ENCODE peak calls at places on chromosomes 6 and 20, in seven cellular contexts. One of them, this sample, is unnamed. For H3K27me3, the result is how much of the 10 kb centered on the place peaks cover.

GRCh38 chr20:7285918-7286556 is 518.6 kb downstream of the BMP2 start:
- DNase-seq in CD8-positive, alpha-beta T cell: no peak
- DNase-seq in heart left ventricle: peak
- DNase-seq in H9: peak
- DNase-seq in endodermal cell: peak
- DNase-seq in left ventricle myocardium inferior: peak
- DNase-seq in thoracic aorta: peak
- DNase-seq in this sample: no peak

GRCh38 chr6:41626917-41627316 is 11.4 kb upstream of the MDFI start:
- DNase-seq in CD8-positive, alpha-beta T cell: no peak
- DNase-seq in heart left ventricle: no peak
- DNase-seq in H9: no peak
- DNase-seq in endodermal cell: no peak
- DNase-seq in left ventricle myocardium inferior: no peak
- DNase-seq in thoracic aorta: no peak
- DNase-seq in this sample: no peak

GRCh38 chr6:46290916-46291633 is 120.3 kb upstream of the ENPP5 start:
- DNase-seq in CD8-positive, alpha-beta T cell: no peak
- DNase-seq in heart left ventricle: no peak
- DNase-seq in H9: peak
- DNase-seq in endodermal cell: no peak
- DNase-seq in left ventricle myocardium inferior: no peak
- DNase-seq in thoracic aorta: no peak
- DNase-seq in this sample: no peak

GRCh38 chr6:39669943-39670342 is 55.3 kb downstream of the KIF6 start:
- DNase-seq in CD8-positive, alpha-beta T cell: no peak
- DNase-seq in heart left ventricle: no peak
- DNase-seq in H9: no peak
- DNase-seq in endodermal cell: no peak
- DNase-seq in left ventricle myocardium inferior: no peak
- DNase-seq in thoracic aorta: no peak
- DNase-seq in this sample: no peak

GRCh38 chr6:42805297-42805861 is 23.5 kb downstream of the BICRAL start:
- DNase-seq in CD8-positive, alpha-beta T cell: no peak
- DNase-seq in heart left ventricle: no peak
- DNase-seq in H9: no peak
- DNase-seq in endodermal cell: no peak
- DNase-seq in left ventricle myocardium inferior: no peak
- DNase-seq in thoracic aorta: no peak
- DNase-seq in this sample: no peak

GRCh38 chr6:8441452-8441851 is 6.1 kb upstream of the SLC35B3 start:
- DNase-seq in CD8-positive, alpha-beta T cell: no peak
- DNase-seq in heart left ventricle: no peak
- DNase-seq in H9: no peak
- DNase-seq in endodermal cell: no peak
- DNase-seq in left ventricle myocardium inferior: no peak
- DNase-seq in thoracic aorta: no peak
- DNase-seq in this sample: no peak

GRCh38 chr20:23370274-23370673 is 8.3 kb downstream of the GZF1 start:
- DNase-seq in CD8-positive, alpha-beta T cell: no peak
- DNase-seq in heart left ventricle: no peak
- DNase-seq in H9: no peak
- DNase-seq in endodermal cell: no peak
- DNase-seq in left ventricle myocardium inferior: no peak
- DNase-seq in thoracic aorta: no peak
- DNase-seq in this sample: no peak

GRCh38 chr6:170091639-170092579 is 199.0 kb downstream of the DLL1 start:
- DNase-seq in CD8-positive, alpha-beta T cell: no peak
- DNase-seq in heart left ventricle: no peak
- DNase-seq in H9: no peak
- DNase-seq in endodermal cell: no peak
- DNase-seq in left ventricle myocardium inferior: no peak
- DNase-seq in thoracic aorta: no peak
- DNase-seq in this sample: no peak

GRCh38 chr20:56504373-56505005 is 20.1 kb upstream of the FAM209A start:
- DNase-seq in CD8-positive, alpha-beta T cell: peak
- DNase-seq in heart left ventricle: no peak
- DNase-seq in H9: peak
- DNase-seq in endodermal cell: peak
- DNase-seq in left ventricle myocardium inferior: no peak
- DNase-seq in thoracic aorta: no peak
- DNase-seq in this sample: peak

GRCh38 chr6:26183581-26184408 is 96.6 kb downstream of the HFE start:
- DNase-seq in CD8-positive, alpha-beta T cell: peak
- DNase-seq in heart left ventricle: peak
- DNase-seq in H9: peak
- DNase-seq in endodermal cell: peak
- DNase-seq in left ventricle myocardium inferior: peak
- DNase-seq in thoracic aorta: no peak
- DNase-seq in this sample: peak

GRCh38 chr6:144248470-144249301 is 36.4 kb upstream of the UTRN start:
- DNase-seq in CD8-positive, alpha-beta T cell: no peak
- DNase-seq in heart left ventricle: no peak
- DNase-seq in H9: no peak
- DNase-seq in endodermal cell: no peak
- DNase-seq in left ventricle myocardium inferior: no peak
- DNase-seq in thoracic aorta: no peak
- DNase-seq in this sample: no peak

GRCh38 chr20:49584418-49585382 is 16.8 kb upstream of the PTGIS start:
- DNase-seq in CD8-positive, alpha-beta T cell: no peak
- DNase-seq in heart left ventricle: no peak
- DNase-seq in H9: no peak
- DNase-seq in endodermal cell: no peak
- DNase-seq in left ventricle myocardium inferior: no peak
- DNase-seq in thoracic aorta: no peak
- DNase-seq in this sample: no peak

GRCh38 chr6:116572162-116572561 is 858 bp downstream of the RWDD1 start:
- DNase-seq in CD8-positive, alpha-beta T cell: no peak
- DNase-seq in heart left ventricle: peak
- DNase-seq in H9: no peak
- DNase-seq in endodermal cell: no peak
- DNase-seq in left ventricle myocardium inferior: peak
- DNase-seq in thoracic aorta: no peak
- DNase-seq in this sample: no peak

DNA sequence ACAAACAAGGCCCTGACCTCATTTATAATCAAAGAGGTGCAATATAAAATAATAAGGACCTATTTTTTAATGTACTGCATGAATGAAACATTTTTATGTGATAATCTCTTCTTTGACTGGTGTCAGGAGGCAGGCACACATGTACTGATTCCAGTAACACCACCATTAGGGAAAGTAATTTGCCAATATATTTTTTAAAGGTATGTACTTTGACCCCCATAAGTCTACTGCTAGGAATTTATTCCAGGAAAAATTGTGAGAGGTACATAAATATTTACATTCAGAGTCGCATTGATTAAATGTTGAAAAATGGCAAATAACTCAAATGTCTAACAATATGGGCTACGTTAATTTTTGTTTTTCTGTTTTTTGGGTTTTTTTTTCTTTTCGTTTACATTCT is 325.4 kb upstream of the PRDM1 start:
- DNase-seq in CD8-positive, alpha-beta T cell: no peak
- DNase-seq in heart left ventricle: no peak
- DNase-seq in H9: no peak
- DNase-seq in endodermal cell: no peak
- DNase-seq in left ventricle myocardium inferior: no peak
- DNase-seq in thoracic aorta: no peak
- DNase-seq in this sample: no peak
- TF ChIP-seq CTCF in CD8-positive, alpha-beta T cell: no peak
- TF ChIP-seq CTCF in heart left ventricle: no peak
- TF ChIP-seq CTCF in H9: no peak
- TF ChIP-seq CTCF in endodermal cell: no peak
- TF ChIP-seq CTCF in left ventricle myocardium inferior: no peak
- TF ChIP-seq CTCF in thoracic aorta: no peak
- TF ChIP-seq CTCF in this sample: no peak

DNA sequence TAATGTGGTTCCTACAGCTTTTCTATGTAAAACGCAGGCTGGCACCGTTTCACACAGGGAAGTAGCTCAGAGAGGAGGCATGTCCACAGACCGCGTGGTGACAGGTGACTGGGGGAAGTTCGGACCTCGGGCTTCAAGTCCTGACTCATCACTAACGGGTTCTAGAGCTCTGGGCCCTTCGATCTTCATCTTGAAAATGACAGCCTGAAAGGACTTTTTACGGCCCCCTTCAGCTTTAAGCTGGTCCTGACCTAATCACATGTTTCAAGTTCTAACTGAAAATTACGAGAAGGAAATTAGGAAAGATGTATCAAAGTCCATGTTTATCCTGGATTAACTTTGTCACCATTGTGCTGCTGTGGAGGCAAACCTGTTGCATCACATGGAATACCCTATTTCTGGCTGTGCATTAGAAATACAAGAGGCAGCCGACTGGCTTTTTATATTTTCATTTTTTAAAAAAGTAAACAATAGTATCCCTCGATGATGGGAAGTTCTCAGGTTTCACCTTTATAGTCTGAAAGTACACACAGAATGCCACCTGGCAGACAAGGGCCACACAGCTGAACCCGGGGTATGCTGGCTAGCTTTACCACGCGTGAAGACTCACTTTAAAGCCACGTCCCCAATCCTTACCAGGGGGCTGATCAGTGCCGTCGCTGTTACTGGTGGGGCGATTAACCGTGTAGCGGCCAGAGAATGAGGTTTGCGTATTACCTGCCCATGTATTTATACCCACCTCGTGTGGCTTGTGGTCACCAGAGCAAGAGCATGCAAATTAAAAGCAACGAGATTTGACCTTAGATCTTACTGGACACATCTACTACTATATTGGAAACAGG is 1.9 kb downstream of the MAN1A1 start:
- DNase-seq in CD8-positive, alpha-beta T cell: peak
- DNase-seq in heart left ventricle: peak
- DNase-seq in H9: no peak
- DNase-seq in endodermal cell: no peak
- DNase-seq in left ventricle myocardium inferior: peak
- DNase-seq in thoracic aorta: no peak
- DNase-seq in this sample: no peak
- H3K27ac ChIP-seq in CD8-positive, alpha-beta T cell: peak
- H3K27ac ChIP-seq in heart left ventricle: peak
- H3K27ac ChIP-seq in H9: no peak
- H3K27ac ChIP-seq in endodermal cell: no peak
- H3K27ac ChIP-seq in left ventricle myocardium inferior: peak
- H3K27ac ChIP-seq in thoracic aorta: peak
- H3K27ac ChIP-seq in this sample: no peak

GRCh38 chr20:57543754-57544153 is 17.2 kb upstream of the PCK1 start:
- DNase-seq in CD8-positive, alpha-beta T cell: no peak
- DNase-seq in heart left ventricle: no peak
- DNase-seq in H9: no peak
- DNase-seq in endodermal cell: no peak
- DNase-seq in left ventricle myocardium inferior: no peak
- DNase-seq in thoracic aorta: no peak
- DNase-seq in this sample: no peak

GRCh38 chr20:57547250-57547649 is 13.7 kb upstream of the PCK1 start:
- DNase-seq in CD8-positive, alpha-beta T cell: no peak
- DNase-seq in heart left ventricle: no peak
- DNase-seq in H9: no peak
- DNase-seq in endodermal cell: no peak
- DNase-seq in left ventricle myocardium inferior: no peak
- DNase-seq in thoracic aorta: no peak
- DNase-seq in this sample: no peak

GRCh38 chr20:57548177-57549058 is 12.5 kb upstream of the PCK1 start:
- DNase-seq in CD8-positive, alpha-beta T cell: no peak
- DNase-seq in heart left ventricle: no peak
- DNase-seq in H9: no peak
- DNase-seq in endodermal cell: no peak
- DNase-seq in left ventricle myocardium inferior: no peak
- DNase-seq in thoracic aorta: no peak
- DNase-seq in this sample: no peak

GRCh38 chr20:57544838-57545564 is 15.9 kb upstream of the PCK1 start:
- DNase-seq in CD8-positive, alpha-beta T cell: no peak
- DNase-seq in heart left ventricle: no peak
- DNase-seq in H9: no peak
- DNase-seq in endodermal cell: no peak
- DNase-seq in left ventricle myocardium inferior: no peak
- DNase-seq in thoracic aorta: no peak
- DNase-seq in this sample: no peak

DNA sequence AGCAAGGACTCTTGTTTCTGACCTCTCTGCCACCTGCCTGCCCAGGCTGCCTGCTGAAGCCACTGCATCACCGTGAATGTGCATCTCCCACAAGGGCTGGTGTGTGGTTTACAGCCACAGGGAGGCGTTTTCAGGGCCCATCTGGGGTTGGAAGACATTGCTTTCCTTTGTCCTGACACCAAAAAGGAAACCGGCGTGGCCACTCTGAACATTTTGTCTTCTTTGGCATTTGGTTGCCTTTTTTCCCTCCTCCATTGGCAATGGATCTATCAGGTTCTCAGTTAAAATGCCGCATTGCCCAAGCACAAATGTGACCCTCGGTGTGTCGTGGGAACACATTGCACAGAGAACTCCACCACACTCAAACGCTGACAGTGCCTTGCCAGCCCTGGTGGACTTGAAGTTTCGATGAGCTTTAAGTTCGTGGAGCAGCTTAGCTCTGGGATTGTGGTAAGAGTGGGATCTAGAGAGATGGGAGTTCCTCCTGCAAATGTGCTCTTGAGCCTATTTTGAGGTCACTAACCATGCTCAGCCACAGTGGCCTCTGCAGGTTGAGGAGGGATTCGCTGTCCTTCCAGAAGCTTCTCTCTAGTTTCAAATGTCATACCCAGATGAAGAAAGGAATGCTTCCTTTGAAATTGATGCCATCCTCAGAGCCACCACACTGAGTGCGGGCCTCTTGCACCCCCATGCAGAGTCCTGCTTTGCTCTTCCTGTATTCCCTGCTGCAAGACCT is 14.8 kb upstream of the PCK1 start:
- DNase-seq in CD8-positive, alpha-beta T cell: no peak
- DNase-seq in heart left ventricle: no peak
- DNase-seq in H9: no peak
- DNase-seq in endodermal cell: peak
- DNase-seq in left ventricle myocardium inferior: no peak
- DNase-seq in thoracic aorta: no peak
- DNase-seq in this sample: no peak
- H3K27me3 ChIP-seq in CD8-positive, alpha-beta T cell: under half
- H3K27me3 ChIP-seq in heart left ventricle: under half
- H3K27me3 ChIP-seq in H9: under half
- H3K27me3 ChIP-seq in endodermal cell: under half
- H3K27me3 ChIP-seq in left ventricle myocardium inferior: half or more
- H3K27me3 ChIP-seq in thoracic aorta: under half
- H3K27me3 ChIP-seq in this sample: half or more

DNA sequence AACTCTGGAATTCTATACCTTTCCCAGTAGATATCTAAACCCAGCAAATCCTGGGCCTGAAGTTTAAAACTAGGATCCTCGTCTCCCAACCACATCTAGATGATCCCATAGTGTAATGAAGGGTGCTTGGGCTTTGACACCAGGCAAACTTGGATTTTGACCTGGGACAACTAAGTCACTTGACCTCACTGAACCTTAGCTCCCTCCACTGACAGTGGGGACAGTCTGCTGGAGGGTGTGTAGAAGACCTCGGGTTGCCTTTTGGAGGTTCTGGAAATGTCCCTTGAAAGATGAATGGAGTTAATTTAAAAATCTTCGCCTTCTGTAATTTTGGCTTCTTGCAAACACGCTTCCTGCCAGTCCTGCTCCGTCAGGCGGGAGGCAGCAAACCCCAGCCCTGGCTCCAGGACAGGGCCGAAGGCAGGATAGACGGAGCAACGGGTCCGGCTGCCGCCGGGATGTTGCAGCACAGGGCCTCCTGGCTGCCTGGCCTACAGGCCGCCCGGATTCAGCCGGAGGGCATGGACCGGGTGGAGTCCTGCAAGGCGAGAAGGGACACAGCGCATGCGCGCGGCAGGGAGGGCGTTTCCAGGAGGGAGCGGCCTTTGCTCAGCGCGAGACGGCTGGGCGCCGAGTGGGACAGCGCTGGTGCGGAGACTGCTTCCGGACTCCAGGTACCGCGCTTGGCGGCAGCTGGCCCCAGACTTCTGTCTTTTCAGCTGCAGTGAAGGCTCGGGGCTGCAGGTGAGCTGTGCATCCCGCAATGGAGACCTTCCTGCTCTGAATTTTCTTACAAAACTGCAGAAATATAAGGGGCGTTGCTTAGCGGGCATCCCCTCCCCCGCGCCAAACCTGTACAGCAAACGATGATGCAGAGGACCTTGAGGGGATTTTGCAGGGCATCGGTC is at the start of gene TMEM14A:
- DNase-seq in CD8-positive, alpha-beta T cell: peak
- DNase-seq in heart left ventricle: peak
- DNase-seq in H9: peak
- DNase-seq in endodermal cell: peak
- DNase-seq in left ventricle myocardium inferior: peak
- DNase-seq in thoracic aorta: peak
- DNase-seq in this sample: peak
- TF ChIP-seq CTCF in CD8-positive, alpha-beta T cell: no peak
- TF ChIP-seq CTCF in heart left ventricle: no peak
- TF ChIP-seq CTCF in H9: no peak
- TF ChIP-seq CTCF in endodermal cell: peak
- TF ChIP-seq CTCF in left ventricle myocardium inferior: peak
- TF ChIP-seq CTCF in thoracic aorta: no peak
- TF ChIP-seq CTCF in this sample: no peak